ENCODE peak calls at places on chromosomes 7 and 10, in ten cellular contexts. L, I, Y, S, F, D, B, G, W and M are unnamed samples.

GRCh38 chr7:30119890-30120577 is 14.8 kb upstream of the MTURN start:
- DNase-seq in Y (no peak), D (no peak), L (no peak), W (no peak), B (no peak), G (no peak), I (no peak), F (no peak), S (no peak), M (no peak)

GRCh38 chr7:71424166-71424803 is 292.3 kb downstream of the GALNT17 start:
- DNase-seq in L (no peak), F (no peak), G (no peak), D (no peak), W (no peak), Y (no peak), B (no peak), S (no peak), I (no peak), M (no peak)

GRCh38 chr10:12484945-12485805 is 135.8 kb downstream of the CAMK1D start:
- DNase-seq in G (no peak), I (no peak), D (peak), S (peak), W (no peak), L (peak), Y (peak), B (peak), F (no peak), M (no peak)

GRCh38 chr10:60796481-60796880 is 18.2 kb downstream of the CDK1 start:
- DNase-seq in S (no peak), I (no peak), W (no peak), F (no peak), G (no peak), B (no peak), L (no peak), Y (no peak), D (no peak), M (no peak)

GRCh38 chr7:147509052-147509480 is 1081.5 kb upstream of the C7orf33 start:
- DNase-seq in L (peak), F (no peak), S (no peak), Y (no peak), I (no peak), W (peak), B (no peak), D (no peak), G (no peak), M (no peak)

GRCh38 chr10:88728107-88728763 is 22.2 kb downstream of the LIPK start:
- DNase-seq in G (no peak), F (no peak), D (no peak), W (peak), B (peak), S (peak), I (no peak), L (no peak), Y (peak), M (peak)

GRCh38 chr10:130036296-130037065 is 72.4 kb upstream of the EBF3 start:
- DNase-seq in S (no peak), L (no peak), I (peak), G (no peak), Y (no peak), W (no peak), B (no peak), D (no peak), F (no peak), M (no peak)

GRCh38 chr10:11757452-11757819 is 15.3 kb downstream of the ECHDC3 start:
- DNase-seq in D (no peak), I (no peak), S (peak), L (peak), W (peak), F (no peak), G (peak), B (no peak), Y (no peak), M (no peak)

GRCh38 chr10:22491931-22492615 is 146.8 kb downstream of the SPAG6 start:
- DNase-seq in D (no peak), I (no peak), F (no peak), Y (no peak), W (no peak), B (no peak), S (no peak), L (no peak), G (no peak), M (no peak)

GRCh38 chr10:110405401-110405800 is 92.3 kb upstream of the DUSP5 start:
- DNase-seq in G (no peak), S (no peak), W (no peak), L (no peak), I (no peak), F (no peak), Y (no peak), B (no peak), D (no peak), M (no peak)

GRCh38 chr7:134768243-134768642 is 11.2 kb upstream of the CALD1 start:
- DNase-seq in Y (no peak), B (no peak), L (no peak), D (no peak), I (no peak), S (no peak), G (no peak), W (no peak), F (no peak), M (no peak)

GRCh38 chr10:114507449-114507848 is 103.1 kb upstream of the AFAP1L2 start:
- DNase-seq in F (no peak), Y (no peak), W (peak), S (no peak), I (peak), B (peak), G (no peak), D (no peak), L (no peak), M (no peak)

GRCh38 chr10:74213571-74214162 is 62.6 kb downstream of the ADK start:
- DNase-seq in I (no peak), D (peak), W (no peak), G (no peak), L (peak), Y (peak), F (peak), S (peak), B (peak), M (no peak)

GRCh38 chr10:69901623-69902505 is 100.2 kb downstream of the COL13A1 start:
- DNase-seq in S (peak), W (peak), B (peak), F (no peak), D (no peak), I (peak), Y (peak), L (peak), G (peak), M (peak)

GRCh38 chr7:151131622-151132293 is 35.7 kb downstream of the GBX1 start:
- DNase-seq in W (no peak), Y (no peak), F (no peak), G (no peak), D (no peak), S (no peak), L (no peak), I (no peak), B (peak), M (no peak)

GRCh38 chr7:92135100-92135429 is 788 bp upstream of the CYP51A1 start:
- DNase-seq in D (peak), W (no peak), I (peak), Y (peak), B (no peak), G (no peak), S (peak), F (no peak), L (peak), M (peak)

GRCh38 chr7:90738249-90738648 is 142.1 kb downstream of the CDK14 start:
- DNase-seq in Y (no peak), I (no peak), L (no peak), D (no peak), G (no peak), F (no peak), W (no peak), B (no peak), S (no peak), M (no peak)

GRCh38 chr7:155806096-155806871 is 6.0 kb downstream of the SHH start:
- DNase-seq in G (no peak), F (no peak), W (no peak), B (no peak), I (no peak), S (no peak), Y (no peak), D (no peak), L (no peak), M (no peak)

GRCh38 chr10:4485611-4486010 is 340.4 kb upstream of the AKR1E2 start:
- DNase-seq in D (no peak), L (no peak), B (no peak), G (no peak), F (no peak), W (no peak), Y (no peak), I (no peak), S (peak), M (no peak)

GRCh38 chr7:114944742-114945625 is 23.1 kb downstream of the MDFIC start:
- DNase-seq in G (peak), W (no peak), B (peak), L (peak), S (peak), F (no peak), Y (no peak), I (peak), D (no peak), M (peak)

GRCh38 chr7:2478387-2478760 is 2.2 kb upstream of the GRIFIN start:
- DNase-seq in S (no peak), D (no peak), L (no peak), Y (no peak), B (peak), I (no peak), G (no peak), W (no peak), F (no peak), M (no peak)

GRCh38 chr10:3893102-3893473 is 108.1 kb upstream of the KLF6 start:
- DNase-seq in L (no peak), Y (no peak), S (no peak), B (no peak), F (no peak), I (no peak), D (no peak), W (no peak), G (no peak), M (no peak)

GRCh38 chr7:82319674-82320118 is 123.9 kb downstream of the CACNA2D1 start:
- DNase-seq in L (peak), D (no peak), W (peak), G (peak), F (no peak), B (peak), S (peak), Y (no peak), I (peak), M (peak)

GRCh38 chr7:44048031-44048795 is 3.7 kb downstream of the DBNL start:
- DNase-seq in F (no peak), L (no peak), Y (no peak), I (no peak), W (no peak), G (no peak), S (no peak), D (no peak), B (no peak), M (no peak)

GRCh38 chr10:79044036-79044664 is 24.6 kb upstream of the ZMIZ1 start:
- DNase-seq in Y (peak), B (peak), S (no peak), F (no peak), D (peak), G (no peak), I (no peak), W (no peak), L (no peak), M (no peak)

GRCh38 chr7:130985361-130985760 is 251.4 kb upstream of the KLF14 start:
- DNase-seq in F (no peak), I (no peak), Y (no peak), D (no peak), W (no peak), B (no peak), S (no peak), G (no peak), L (no peak), M (no peak)

GRCh38 chr10:52954407-52954806 is 181.8 kb upstream of the MBL2 start:
- DNase-seq in L (no peak), Y (no peak), F (no peak), B (no peak), S (no peak), I (no peak), D (no peak), G (no peak), W (peak), M (no peak)

GRCh38 chr10:125231116-125231812 is 70.9 kb upstream of the CTBP2 start:
- DNase-seq in W (peak), Y (no peak), F (no peak), I (peak), D (no peak), G (peak), S (peak), L (peak), B (no peak), M (peak)

GRCh38 chr7:78185149-78185745 is 386.7 kb downstream of the PHTF2 start:
- DNase-seq in S (no peak), F (no peak), D (no peak), L (no peak), Y (no peak), I (no peak), B (no peak), W (no peak), G (no peak), M (no peak)

GRCh38 chr7:73742753-73743641 is 4.4 kb upstream of the ABHD11 start:
- DNase-seq in I (peak), G (no peak), W (no peak), Y (no peak), B (peak), F (no peak), L (no peak), D (no peak), S (no peak), M (peak)

GRCh38 chr10:119759832-119760231 is 34.0 kb downstream of the INPP5F start:
- DNase-seq in L (peak), D (no peak), F (no peak), S (peak), W (no peak), B (no peak), G (no peak), Y (no peak), I (no peak), M (no peak)

GRCh38 chr7:107555893-107556292 is 7.8 kb downstream of the COG5 start:
- DNase-seq in I (no peak), G (no peak), F (no peak), S (no peak), W (no peak), Y (no peak), L (no peak), B (no peak), D (no peak), M (no peak)

GRCh38 chr7:46244752-46245151 is 323.7 kb upstream of the IGFBP3 start:
- DNase-seq in F (no peak), G (no peak), D (no peak), W (no peak), S (peak), I (no peak), L (no peak), B (no peak), Y (no peak), M (no peak)

GRCh38 chr10:91798736-91799579 is 732 bp downstream of the TNKS2 start:
- DNase-seq in Y (peak), B (no peak), F (peak), S (peak), W (peak), L (peak), D (peak), I (no peak), G (no peak), M (no peak)

GRCh38 chr10:49500420-49500819 is 38.5 kb downstream of the ERCC6 start:
- DNase-seq in W (no peak), F (no peak), I (no peak), G (no peak), D (no peak), B (no peak), S (no peak), L (no peak), Y (no peak), M (no peak)

GRCh38 chr10:46223064-46223480 is 63.7 kb upstream of the ANTXRL start:
- DNase-seq in B (peak), G (no peak), Y (no peak), W (no peak), I (no peak), L (no peak), S (no peak), F (no peak), D (peak), M (no peak)
- TF ChIP-seq CTCF in B (no peak), G (no peak), Y (no peak), W (peak), I (no peak), L (peak), S (no peak), F (no peak), D (peak), M (no peak)

GRCh38 chr10:1963341-1963740 is 226.0 kb upstream of the ADARB2 start:
- DNase-seq in W (no peak), G (no peak), D (no peak), F (no peak), L (no peak), B (no peak), I (no peak), S (no peak), Y (no peak), M (no peak)

GRCh38 chr10:1966698-1967097 is 229.4 kb upstream of the ADARB2 start:
- DNase-seq in L (no peak), I (no peak), B (no peak), S (no peak), W (peak), Y (no peak), F (no peak), D (no peak), G (no peak), M (no peak)

GRCh38 chr10:1957057-1957456 is 219.7 kb upstream of the ADARB2 start:
- DNase-seq in L (no peak), D (no peak), B (no peak), W (no peak), F (no peak), G (no peak), I (no peak), Y (no peak), S (no peak), M (no peak)

GRCh38 chr10:1964476-1964875 is 227.2 kb upstream of the ADARB2 start:
- DNase-seq in L (no peak), S (no peak), G (no peak), I (no peak), D (no peak), W (no peak), F (no peak), B (no peak), Y (no peak), M (no peak)

GRCh38 chr10:1962025-1962424 is 224.7 kb upstream of the ADARB2 start:
- DNase-seq in D (no peak), L (no peak), B (no peak), F (no peak), W (no peak), Y (no peak), I (no peak), G (no peak), S (no peak), M (no peak)
- TF ChIP-seq CTCF in D (no peak), L (no peak), B (no peak), F (no peak), W (no peak), Y (no peak), I (no peak), G (no peak), S (no peak), M (peak)

GRCh38 chr10:117860135-117860534 is 186.6 kb downstream of the RAB11FIP2 start:
- DNase-seq in B (no peak), S (no peak), F (no peak), I (no peak), L (no peak), Y (no peak), G (no peak), W (peak), D (no peak), M (no peak)

GRCh38 chr10:117865945-117866344 is 180.8 kb downstream of the RAB11FIP2 start:
- DNase-seq in I (no peak), Y (no peak), B (no peak), D (no peak), S (no peak), W (no peak), F (no peak), L (no peak), G (no peak), M (no peak)

DNA sequence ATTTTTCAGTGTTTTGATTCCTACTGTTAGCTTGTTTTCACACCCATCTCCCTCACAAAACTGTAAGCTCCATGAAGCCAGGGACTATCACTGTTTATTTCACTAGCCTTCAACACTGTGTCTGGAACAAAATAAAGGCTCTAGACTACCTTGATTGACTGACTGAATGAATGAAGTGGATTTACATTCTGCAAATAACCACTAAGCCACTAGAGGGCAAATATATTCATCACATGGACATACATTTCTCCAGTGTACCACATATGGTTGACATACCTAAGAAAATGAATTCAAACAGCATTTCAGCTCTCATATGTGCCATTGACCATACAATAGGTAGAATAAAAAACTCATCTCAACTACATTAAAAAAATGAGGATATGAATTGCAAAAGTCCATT is 185.9 kb downstream of the RAB11FIP2 start:
- DNase-seq in B (no peak), S (peak), L (peak), D (no peak), G (no peak), Y (peak), I (no peak), W (no peak), F (no peak), M (no peak)
- TF ChIP-seq CTCF in B (no peak), S (peak), L (no peak), D (no peak), G (no peak), Y (no peak), I (peak), W (peak), F (no peak), M (peak)

GRCh38 chr10:50892467-50892866 is 7.0 kb upstream of the A1CF start:
- DNase-seq in S (no peak), I (no peak), W (no peak), F (no peak), Y (no peak), G (no peak), D (no peak), B (no peak), L (no peak), M (no peak)

GRCh38 chr10:50896721-50897120 is 11.3 kb upstream of the A1CF start:
- DNase-seq in Y (no peak), F (no peak), D (no peak), I (no peak), S (no peak), L (no peak), B (no peak), G (no peak), W (no peak), M (no peak)

DNA sequence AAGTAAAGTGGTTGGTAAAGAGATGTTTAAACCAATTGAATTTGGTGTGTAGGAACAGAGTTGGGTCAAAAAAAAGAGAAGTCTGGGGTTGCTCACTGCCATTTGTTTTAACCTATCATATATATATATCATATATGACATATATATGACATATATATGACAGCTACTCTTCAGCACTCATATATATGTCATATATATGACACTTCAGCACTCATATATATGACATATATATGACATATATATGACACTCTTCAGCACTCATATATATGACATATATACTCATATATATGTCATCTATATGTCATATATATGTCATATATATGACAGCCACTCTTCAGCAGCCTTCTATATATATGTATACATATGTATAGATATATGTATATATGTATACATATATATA is 8.9 kb upstream of the A1CF start:
- DNase-seq in D (no peak), G (no peak), B (no peak), F (no peak), W (no peak), I (no peak), Y (no peak), L (no peak), S (no peak), M (no peak)
- TF ChIP-seq CTCF in D (no peak), G (no peak), B (no peak), F (no peak), W (no peak), I (no peak), Y (no peak), L (no peak), S (no peak), M (no peak)

DNA sequence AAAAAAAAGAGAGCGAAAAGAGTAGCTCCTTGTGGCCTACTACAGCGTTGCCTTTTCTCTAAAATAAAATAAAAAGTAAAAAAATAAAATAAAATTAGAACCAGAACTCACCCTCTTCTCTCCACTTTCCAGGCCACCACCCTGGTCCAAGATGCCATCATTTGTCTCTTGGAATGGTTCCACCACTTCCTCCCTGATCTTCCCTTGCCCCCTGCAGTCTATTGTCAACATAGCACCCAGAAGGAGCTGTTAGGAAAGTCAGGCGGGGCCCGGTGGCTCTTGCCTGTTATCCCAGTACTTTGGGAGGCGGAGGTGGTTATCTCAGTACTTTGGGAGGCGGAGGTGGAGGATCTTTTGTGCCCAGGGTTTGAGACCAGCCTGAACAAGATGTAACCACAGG is 7.6 kb upstream of the GRID2IP start:
- DNase-seq in B (no peak), D (no peak), W (peak), G (peak), I (no peak), Y (no peak), F (no peak), L (peak), S (peak), M (peak)
- TF ChIP-seq CTCF in B (no peak), D (no peak), W (peak), G (peak), I (peak), Y (peak), F (peak), L (peak), S (peak), M (peak)